ENCODE peak calls at places on chromosomes 11 and 22, in five cellular contexts. C is IMR-90, U is K562, V is H1, H is HepG2. R is an unnamed sample.

GRCh38 chr22:30045901-30046715 is 34.2 kb upstream of the HORMAD2 start:
- DNase-seq in C (no peak), H (no peak), U (no peak), V (no peak), R (no peak)

GRCh38 chr22:31661851-31662667 is at the start of gene PISD:
- DNase-seq in H (peak; percentile 92), V (peak; percentile 92), U (peak; percentile 95), C (peak; percentile 91), R (peak; percentile 88)

GRCh38 chr11:40227730-40228129 is 1231.7 kb downstream of the LRRC4C start:
- DNase-seq in U (no peak), C (no peak), V (no peak), H (no peak), R (no peak)

GRCh38 chr11:117319214-117319840 is 3.3 kb upstream of the BACE1 start:
- DNase-seq in H (no peak), U (no peak), V (no peak), C (peak; percentile 35), R (no peak)

GRCh38 chr11:104912102-104912501 is 13.8 kb upstream of the CASP12 start:
- DNase-seq in H (no peak), V (no peak), C (no peak), U (no peak), R (no peak)

GRCh38 chr11:63503492-63503891 is 2.4 kb upstream of the LGALS12 start:
- DNase-seq in H (no peak), C (no peak), U (no peak), V (no peak), R (no peak)

GRCh38 chr11:101003468-101003867 is 126.1 kb downstream of the PGR start:
- DNase-seq in C (no peak), U (no peak), H (peak; percentile 9), V (no peak), R (peak; percentile 1)

GRCh38 chr11:92735039-92735438 is 234.4 kb upstream of the MTNR1B start:
- DNase-seq in V (no peak), U (no peak), C (no peak), H (no peak), R (no peak)

GRCh38 chr11:120710354-120711187 is 199.0 kb downstream of the GRIK4 start:
- DNase-seq in H (peak; percentile 89), U (no peak), V (peak; percentile 56), C (peak; percentile 87), R (peak; percentile 4)

GRCh38 chr11:94149435-94149834 is 20.8 kb downstream of the PANX1 start:
- DNase-seq in C (peak; percentile 93), H (no peak), U (no peak), V (no peak), R (no peak)

GRCh38 chr11:124113890-124114289 is 1.4 kb upstream of the VWA5A start:
- DNase-seq in H (no peak), C (peak; percentile 8), U (no peak), V (no peak), R (no peak)

GRCh38 chr11:61833478-61833877 is 5.4 kb downstream of the FADS2 start:
- DNase-seq in H (no peak), U (no peak), C (no peak), V (no peak), R (no peak)

GRCh38 chr11:115674176-115674575 is 170.0 kb upstream of the CADM1 start:
- DNase-seq in H (no peak), C (peak; percentile 48), V (no peak), U (no peak), R (no peak)

GRCh38 chr11:119496453-119496852 is 73.5 kb upstream of the THY1 start:
- DNase-seq in U (no peak), H (no peak), C (no peak), V (no peak), R (no peak)

GRCh38 chr11:68012843-68013610 is 2.9 kb downstream of the ALDH3B1 start:
- DNase-seq in U (no peak), C (peak; percentile 95), H (peak; percentile 96), V (no peak), R (peak; percentile 82)

GRCh38 chr11:74446445-74446844 is 20.9 kb downstream of the KCNE3 start:
- DNase-seq in C (no peak), V (no peak), H (no peak), U (no peak), R (no peak)

GRCh38 chr22:40044870-40045834 is 50.4 kb downstream of the FAM83F start:
- DNase-seq in V (no peak), H (peak; percentile 20), U (peak; percentile 55), C (peak; percentile 15), R (peak; percentile 25)

GRCh38 chr11:124123587-124123986 is 8.3 kb downstream of the VWA5A start:
- DNase-seq in H (no peak), C (no peak), U (peak; percentile 27), V (no peak), R (no peak)

GRCh38 chr22:49825944-49826602 is 1.6 kb downstream of the BRD1 start:
- DNase-seq in V (no peak), C (peak; percentile 72), H (peak; percentile 38), U (peak; percentile 22), R (peak; percentile 26)

GRCh38 chr11:106238704-106239360 is 161.4 kb downstream of the AASDHPPT start:
- DNase-seq in C (no peak), H (no peak), U (no peak), V (no peak), R (no peak)

GRCh38 chr11:83159901-83160865 is 3.3 kb downstream of the PCF11 start:
- DNase-seq in V (no peak), U (no peak), H (no peak), C (peak; percentile 49), R (no peak)

GRCh38 chr22:29914165-29914564 is 31.2 kb downstream of the MTMR3 start:
- DNase-seq in U (no peak), C (peak; percentile 83), V (no peak), H (no peak), R (no peak)

GRCh38 chr11:84962018-84962417 is 665.1 kb downstream of the DLG2 start:
- DNase-seq in U (no peak), V (no peak), C (no peak), H (no peak), R (no peak)

GRCh38 chr11:1073261-1073724 is 1.4 kb upstream of the MUC2 start:
- DNase-seq in C (peak; percentile 46), U (no peak), V (no peak), H (peak; percentile 46), R (peak; percentile 83)

GRCh38 chr11:128765104-128765503 is 71.2 kb downstream of the FLI1 start:
- DNase-seq in H (no peak), C (no peak), V (no peak), U (no peak), R (no peak)

GRCh38 chr22:30459206-30460052 is 12.4 kb downstream of the SEC14L3 start:
- DNase-seq in U (peak; percentile 41), C (peak; percentile 26), V (no peak), H (peak; percentile 12), R (no peak)

GRCh38 chr11:3178349-3178748 is 13.2 kb upstream of the OSBPL5 start:
- DNase-seq in U (no peak), V (no peak), C (no peak), H (no peak), R (no peak)

GRCh38 chr11:12674571-12674935 is 332 bp downstream of the TEAD1 start:
- DNase-seq in V (no peak), C (no peak), H (no peak), U (peak; percentile 53), R (no peak)

GRCh38 chr11:117841582-117842031 is 17.1 kb upstream of the FXYD2 start:
- DNase-seq in H (no peak), V (no peak), U (no peak), C (no peak), R (no peak)

GRCh38 chr11:32118025-32118974 is 27.4 kb downstream of the RCN1 start:
- DNase-seq in H (peak; percentile 64), C (peak; percentile 80), U (no peak), V (no peak), R (no peak)

GRCh38 chr22:24156146-24156914 is 25.0 kb upstream of the SUSD2 start:
- DNase-seq in V (no peak), C (peak; percentile 52), U (no peak), H (no peak), R (no peak)
- TF ChIP-seq MAFK in V (no peak), C (no peak), U (no peak), H (no peak), R (no peak)

DNA sequence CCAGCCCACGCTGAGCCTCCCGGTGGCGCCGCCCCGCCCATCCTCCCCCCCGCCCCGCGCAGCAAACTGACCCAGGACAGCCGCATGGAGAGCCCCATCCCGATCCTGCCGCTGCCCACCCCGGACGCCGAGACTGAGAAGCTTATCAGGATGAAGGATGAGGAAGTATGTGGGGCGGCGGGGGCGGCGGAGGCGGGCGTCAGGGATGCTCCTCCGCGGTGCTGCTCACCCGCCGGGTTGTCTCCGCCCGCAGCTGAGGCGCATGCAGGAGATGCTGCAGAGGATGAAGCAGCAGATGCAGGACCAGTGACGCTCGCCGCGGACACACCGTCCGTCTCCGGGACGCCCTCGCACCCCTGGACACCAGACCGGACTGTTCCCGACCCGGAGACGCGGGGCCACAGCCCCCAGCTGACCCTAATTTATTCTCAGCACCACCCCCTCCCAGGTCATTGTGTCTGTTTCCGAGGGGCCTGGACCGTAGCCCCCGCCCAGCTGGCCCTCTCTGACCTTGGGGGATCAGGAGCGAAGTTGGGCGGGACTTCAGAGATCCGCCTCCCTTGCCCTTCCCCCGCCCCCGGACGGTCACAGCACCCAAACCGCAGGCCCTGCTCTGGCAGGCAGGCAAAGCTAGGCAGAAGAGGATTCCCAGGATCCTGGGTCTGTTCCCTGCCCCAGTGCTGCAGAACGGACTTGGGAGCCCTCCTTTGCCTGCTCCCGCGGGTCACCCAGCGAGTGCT is 994 bp upstream of the GP1BB start:
- DNase-seq in V (no peak), U (peak; percentile 96), H (no peak), C (no peak), R (no peak)
- H3K9me3 ChIP-seq in V (no peaks in the 10 kb centered on the region), U (peaks cover 2% of the 10 kb centered on the region), H (no peaks in the 10 kb centered on the region), C (no peaks in the 10 kb centered on the region), R (no peaks in the 10 kb centered on the region)

DNA sequence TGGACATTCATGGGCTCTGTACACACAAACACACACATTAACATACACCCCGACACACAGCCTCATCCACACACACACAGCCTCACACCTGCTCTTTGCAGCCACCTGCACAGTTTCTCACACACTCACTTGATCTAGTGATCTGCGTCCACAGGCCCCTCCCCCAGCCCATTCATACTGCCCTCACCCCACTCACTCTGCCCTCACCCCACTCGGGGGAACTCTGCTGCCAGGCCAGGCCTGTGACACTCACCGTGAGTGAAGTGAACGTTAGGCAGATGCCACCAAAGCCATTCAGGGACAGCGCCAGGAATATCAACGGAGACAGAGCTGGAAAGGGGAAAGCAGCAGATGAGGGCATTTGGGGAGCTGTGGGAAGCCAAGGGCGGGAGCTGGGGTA is 15.0 kb downstream of the SLC43A1 start:
- DNase-seq in V (no peak), H (no peak), C (no peak), U (no peak), R (no peak)
- H3K4me1 ChIP-seq in V (peaks cover 18% of the 10 kb centered on the region), H (peaks cover 100% of the 10 kb centered on the region), C (peaks cover 15% of the 10 kb centered on the region), U (peaks cover 16% of the 10 kb centered on the region), R (peaks cover 11% of the 10 kb centered on the region)

GRCh38 chr11:73194034-73194507 is 24.0 kb upstream of the P2RY2 start:
- DNase-seq in U (no peak), H (no peak), V (no peak), C (no peak), R (no peak)
- TF ChIP-seq MAFK in U (no peak), H (no peak), V (no peak), C (no peak), R (no peak)